ENCODE peak calls at places on chromosomes 4 and X, in seven cellular contexts. U is AG20443; O is T-helper 1 cell; E is H54; S is stimulated activated CD8-positive, alpha-beta memory T cell treated with anti-CD3 and anti-CD28 coated beads, Interleukin-7, amount 100 ng/mL, for 4 hours; T is adipocyte; A is aorta. W is an unnamed sample.

GRCh38 chrX:101062171-101062570 is 10.3 kb upstream of the TRMT2B start:
- DNase-seq in U (peak; percentile 35), O (no peak), E (no peak), S (no peak), T (no peak), A (no peak), W (no peak)

GRCh38 chr4:186832906-186833305 is 109.2 kb upstream of the FAT1 start:
- DNase-seq in U (no peak), O (no peak), E (no peak), S (no peak), T (no peak), A (no peak), W (peak; percentile 95)

GRCh38 chr4:136277741-136278140 is 1254.6 kb downstream of the PCDH18 start:
- DNase-seq in U (no peak), O (no peak), E (no peak), S (no peak), T (peak; percentile 23), A (no peak), W (no peak)

GRCh38 chrX:40685352-40685918 is 38.1 kb upstream of the CXorf38 start:
- DNase-seq in U (no peak), O (no peak), E (no peak), S (no peak), T (no peak), A (no peak), W (no peak)

GRCh38 chr4:126784966-126785580 is 847.7 kb upstream of the INTU start:
- DNase-seq in U (no peak), O (no peak), E (no peak), S (no peak), T (no peak), A (no peak), W (no peak)

GRCh38 chr4:26082565-26082964 is 168.5 kb downstream of the SMIM20 start:
- DNase-seq in U (no peak), O (no peak), E (no peak), S (no peak), T (no peak), A (no peak), W (no peak)

GRCh38 chrX:29422034-29422433 is 793.3 kb upstream of the MAGEB2 start:
- DNase-seq in U (no peak), O (no peak), E (no peak), S (no peak), T (no peak), A (no peak), W (no peak)

GRCh38 chr4:155190099-155190498 is 18.3 kb upstream of the NPY2R start:
- DNase-seq in U (no peak), O (no peak), E (no peak), S (no peak), T (no peak), A (no peak), W (no peak)

GRCh38 chrX:1657367-1658082 is 42.7 kb downstream of the ASMT start:
- DNase-seq in U (no peak), O (peak; percentile 35), E (peak; percentile 20), S (peak; percentile 50), T (peak; percentile 29), A (no peak), W (peak; percentile 34)

GRCh38 chr4:55269970-55270369 is 76.1 kb upstream of the SRD5A3 start:
- DNase-seq in U (no peak), O (no peak), E (no peak), S (no peak), T (no peak), A (no peak), W (no peak)

GRCh38 chr4:85741921-85742591 is 267.1 kb downstream of the ARHGAP24 start:
- DNase-seq in U (no peak), O (no peak), E (no peak), S (no peak), T (no peak), A (no peak), W (no peak)

GRCh38 chrX:153380691-153381090 is 20.5 kb downstream of the PNMA6E start:
- DNase-seq in U (no peak), O (no peak), E (no peak), S (no peak), T (no peak), A (no peak), W (no peak)

GRCh38 chr4:48173055-48173991 is 39.3 kb upstream of the TXK start:
- DNase-seq in U (peak; percentile 77), O (no peak), E (peak; percentile 33), S (no peak), T (peak; percentile 64), A (no peak), W (peak; percentile 86)

GRCh38 chr4:138650917-138651564 is 364.5 kb upstream of the NOCT start:
- DNase-seq in U (peak; percentile 63), O (no peak), E (peak; percentile 23), S (no peak), T (peak; percentile 66), A (no peak), W (peak; percentile 41)

GRCh38 chr4:173211838-173212237 is 43.2 kb downstream of the GALNT7 start:
- DNase-seq in U (peak; percentile 56), O (no peak), E (no peak), S (no peak), T (peak; percentile 46), A (no peak), W (peak; percentile 85)

GRCh38 chr4:186392017-186392416 is 126.0 kb downstream of the F11 start:
- DNase-seq in U (no peak), O (no peak), E (no peak), S (no peak), T (no peak), A (no peak), W (no peak)

GRCh38 chrX:113548308-113549015 is 707.8 kb upstream of the AMOT start:
- DNase-seq in U (no peak), O (no peak), E (no peak), S (no peak), T (no peak), A (no peak), W (no peak)

GRCh38 chr4:155780773-155781172 is 22.0 kb downstream of the GUCY1B1 start:
- DNase-seq in U (peak; percentile 14), O (no peak), E (no peak), S (no peak), T (no peak), A (no peak), W (no peak)

GRCh38 chrX:115459883-115460564 is 101.0 kb upstream of the PLS3 start:
- DNase-seq in U (peak; percentile 23), O (no peak), E (no peak), S (no peak), T (peak; percentile 53), A (no peak), W (peak; percentile 50)

GRCh38 chr4:153409412-153409811 is 56.7 kb upstream of the TMEM131L start:
- DNase-seq in U (peak; percentile 80), O (no peak), E (no peak), S (no peak), T (peak; percentile 65), A (peak; percentile 60), W (peak; percentile 82)

GRCh38 chr4:25112349-25113008 is 47.8 kb downstream of the SEPSECS start:
- DNase-seq in U (peak; percentile 2), O (no peak), E (no peak), S (no peak), T (no peak), A (no peak), W (peak; percentile 73)

GRCh38 chrX:150753968-150754367 is 60.8 kb downstream of the MTMR1 start:
- DNase-seq in U (no peak), O (no peak), E (no peak), S (no peak), T (no peak), A (no peak), W (no peak)

GRCh38 chrX:23503835-23504539 is 163.3 kb upstream of the PRDX4 start:
- DNase-seq in U (peak; percentile 28), O (no peak), E (peak; percentile 19), S (no peak), T (peak; percentile 6), A (peak; percentile 84), W (peak; percentile 7)

GRCh38 chrX:152893631-152894610 is 3.9 kb upstream of the ZNF185 start:
- DNase-seq in U (no peak), O (no peak), E (no peak), S (no peak), T (no peak), A (no peak), W (no peak)

GRCh38 chr4:102730968-102731533 is 29.7 kb downstream of the MANBA start:
- DNase-seq in U (no peak), O (no peak), E (no peak), S (no peak), T (no peak), A (no peak), W (no peak)

GRCh38 chrX:41875142-41875541 is 48.2 kb downstream of the CASK start:
- DNase-seq in U (no peak), O (no peak), E (no peak), S (no peak), T (no peak), A (no peak), W (peak; percentile 32)

W was measured in amniotic epithelial cell.